ENCODE peak calls at places on chromosomes 7 and 10, in seven cellular contexts. N, Y, D, C, A, W and L are unnamed samples.

GRCh38 chr10:60707841-60708240 is 70.4 kb upstream of the CDK1 start:
- DNase-seq in W (no peak), C (no peak), D (no peak), Y (no peak), A (no peak), N (no peak), L (no peak)

GRCh38 chr7:99731638-99732374 is 3.2 kb downstream of the CYP3A7 start:
- DNase-seq in D (no peak), Y (no peak), W (no peak), C (no peak), N (no peak), A (no peak), L (no peak)

GRCh38 chr7:45685619-45686240 is 111.6 kb downstream of the ADCY1 start:
- DNase-seq in C (no peak), D (no peak), Y (no peak), A (no peak), N (no peak), W (no peak), L (no peak)

GRCh38 chr10:129049501-129049900 is 417.5 kb upstream of the MGMT start:
- DNase-seq in D (no peak), N (no peak), W (no peak), A (no peak), C (no peak), Y (no peak), L (no peak)

GRCh38 chr7:37920619-37921339 is at the start of gene EPDR1:
- DNase-seq in D (no peak), C (peak), W (peak), Y (peak), N (peak), A (no peak), L (no peak)

GRCh38 chr10:16751244-16751643 is 66.0 kb downstream of the RSU1 start:
- DNase-seq in D (no peak), N (no peak), C (no peak), A (no peak), Y (no peak), W (no peak), L (no peak)

GRCh38 chr10:76036962-76037361 is 605.5 kb downstream of the LRMDA start:
- DNase-seq in D (no peak), Y (no peak), C (no peak), W (no peak), A (no peak), N (no peak), L (no peak)

GRCh38 chr7:55538538-55538937 is 33.8 kb downstream of the VOPP1 start:
- DNase-seq in D (no peak), Y (peak), W (no peak), N (no peak), C (no peak), A (peak), L (peak)

GRCh38 chr10:110919971-110920881 is 822 bp downstream of the SHOC2 start:
- DNase-seq in N (peak), C (peak), Y (peak), W (peak), D (peak), A (peak), L (peak)

GRCh38 chr7:106022193-106022821 is 59.2 kb downstream of the CDHR3 start:
- DNase-seq in N (no peak), C (no peak), A (no peak), Y (no peak), D (peak), W (no peak), L (no peak)

GRCh38 chr7:100016209-100016901 is 959 bp downstream of the ZKSCAN1 start:
- DNase-seq in W (no peak), A (peak), Y (no peak), C (no peak), D (no peak), N (peak), L (no peak)

GRCh38 chr10:4242561-4243035 is 457.6 kb upstream of the KLF6 start:
- DNase-seq in W (no peak), A (peak), C (peak), D (no peak), Y (no peak), N (no peak), L (peak)

GRCh38 chr7:34675749-34676374 is 17.8 kb downstream of the NPSR1 start:
- DNase-seq in C (peak), A (peak), Y (peak), W (peak), D (no peak), N (no peak), L (peak)

GRCh38 chr10:43854042-43854441 is 205.4 kb upstream of the ZNF32 start:
- DNase-seq in Y (no peak), C (peak), N (no peak), A (peak), W (no peak), D (no peak), L (peak)